ENCODE peak calls at places on chromosomes 16 and 17, in six cellular contexts. One of them, this sample, is unnamed.

GRCh38 chr16:2969545-2970521 is 685 bp downstream of the PAQR4 start:
- DNase-seq in gastrocnemius medialis: no peak
- DNase-seq in posterior cingulate gyrus: peak
- DNase-seq in nephron progenitor cell: peak
- DNase-seq in Right ventricle myocardium inferior: peak
- DNase-seq in GM18507: peak
- DNase-seq in this sample: peak

GRCh38 chr17:29357821-29358232 is 32.3 kb upstream of the TAOK1 start:
- DNase-seq in posterior cingulate gyrus: no peak
- DNase-seq in GM18507: no peak
- DNase-seq in gastrocnemius medialis: no peak
- DNase-seq in Right ventricle myocardium inferior: no peak
- DNase-seq in nephron progenitor cell: no peak
- DNase-seq in this sample: no peak

GRCh38 chr17:69067274-69068047 is 6.7 kb upstream of the ABCA9 start:
- DNase-seq in gastrocnemius medialis: no peak
- DNase-seq in posterior cingulate gyrus: no peak
- DNase-seq in Right ventricle myocardium inferior: no peak
- DNase-seq in GM18507: no peak
- DNase-seq in nephron progenitor cell: no peak
- DNase-seq in this sample: no peak

GRCh38 chr16:47695746-47696145 is 234.6 kb downstream of the PHKB start:
- DNase-seq in Right ventricle myocardium inferior: no peak
- DNase-seq in nephron progenitor cell: no peak
- DNase-seq in posterior cingulate gyrus: no peak
- DNase-seq in gastrocnemius medialis: no peak
- DNase-seq in GM18507: no peak
- DNase-seq in this sample: no peak

GRCh38 chr17:10177921-10178788 is 20.3 kb downstream of the GAS7 start:
- DNase-seq in gastrocnemius medialis: no peak
- DNase-seq in Right ventricle myocardium inferior: no peak
- DNase-seq in posterior cingulate gyrus: no peak
- DNase-seq in GM18507: no peak
- DNase-seq in nephron progenitor cell: no peak
- DNase-seq in this sample: no peak

GRCh38 chr17:42289863-42290165 is 1.5 kb downstream of the STAT5A start:
- DNase-seq in Right ventricle myocardium inferior: peak
- DNase-seq in gastrocnemius medialis: no peak
- DNase-seq in GM18507: no peak
- DNase-seq in nephron progenitor cell: no peak
- DNase-seq in posterior cingulate gyrus: no peak
- DNase-seq in this sample: no peak

GRCh38 chr16:46947900-46948547 is 25.4 kb downstream of the DNAJA2 start:
- DNase-seq in Right ventricle myocardium inferior: no peak
- DNase-seq in posterior cingulate gyrus: no peak
- DNase-seq in gastrocnemius medialis: no peak
- DNase-seq in GM18507: peak
- DNase-seq in nephron progenitor cell: peak
- DNase-seq in this sample: no peak

GRCh38 chr16:20114356-20114755 is 40.7 kb upstream of the GPR139 start:
- DNase-seq in Right ventricle myocardium inferior: no peak
- DNase-seq in nephron progenitor cell: no peak
- DNase-seq in GM18507: no peak
- DNase-seq in posterior cingulate gyrus: peak
- DNase-seq in gastrocnemius medialis: no peak
- DNase-seq in this sample: peak

GRCh38 chr16:63617990-63618763 is 1503.7 kb downstream of the CDH11 start:
- DNase-seq in posterior cingulate gyrus: no peak
- DNase-seq in Right ventricle myocardium inferior: no peak
- DNase-seq in gastrocnemius medialis: no peak
- DNase-seq in GM18507: no peak
- DNase-seq in nephron progenitor cell: no peak
- DNase-seq in this sample: no peak

GRCh38 chr16:88468289-88469129 is 15.4 kb downstream of the ZFPM1 start:
- DNase-seq in gastrocnemius medialis: no peak
- DNase-seq in posterior cingulate gyrus: no peak
- DNase-seq in Right ventricle myocardium inferior: no peak
- DNase-seq in GM18507: no peak
- DNase-seq in nephron progenitor cell: peak
- DNase-seq in this sample: peak

GRCh38 chr16:1662543-1662942 is 15.5 kb upstream of the JPT2 start:
- DNase-seq in gastrocnemius medialis: no peak
- DNase-seq in GM18507: no peak
- DNase-seq in posterior cingulate gyrus: no peak
- DNase-seq in nephron progenitor cell: no peak
- DNase-seq in Right ventricle myocardium inferior: no peak
- DNase-seq in this sample: no peak

GRCh38 chr17:142102-142661 is 4.8 kb downstream of the SCGB1C2 start:
- DNase-seq in Right ventricle myocardium inferior: peak
- DNase-seq in GM18507: no peak
- DNase-seq in posterior cingulate gyrus: no peak
- DNase-seq in gastrocnemius medialis: no peak
- DNase-seq in nephron progenitor cell: no peak
- DNase-seq in this sample: no peak

GRCh38 chr16:3536271-3536671 is 35.5 kb downstream of the CLUAP1 start:
- DNase-seq in nephron progenitor cell: no peak
- DNase-seq in Right ventricle myocardium inferior: no peak
- DNase-seq in posterior cingulate gyrus: no peak
- DNase-seq in gastrocnemius medialis: no peak
- DNase-seq in GM18507: no peak
- DNase-seq in this sample: no peak

GRCh38 chr16:79998143-79998542 is 397.6 kb upstream of the MAF start:
- DNase-seq in nephron progenitor cell: no peak
- DNase-seq in posterior cingulate gyrus: no peak
- DNase-seq in Right ventricle myocardium inferior: no peak
- DNase-seq in GM18507: no peak
- DNase-seq in gastrocnemius medialis: no peak
- DNase-seq in this sample: no peak

GRCh38 chr17:66570353-66571195 is 264.3 kb upstream of the CACNG5 start:
- DNase-seq in GM18507: no peak
- DNase-seq in posterior cingulate gyrus: no peak
- DNase-seq in Right ventricle myocardium inferior: no peak
- DNase-seq in gastrocnemius medialis: no peak
- DNase-seq in nephron progenitor cell: no peak
- DNase-seq in this sample: no peak

GRCh38 chr17:38889745-38890409 is 20.0 kb downstream of the LASP1 start:
- DNase-seq in Right ventricle myocardium inferior: no peak
- DNase-seq in gastrocnemius medialis: no peak
- DNase-seq in posterior cingulate gyrus: no peak
- DNase-seq in GM18507: no peak
- DNase-seq in nephron progenitor cell: no peak
- DNase-seq in this sample: no peak

GRCh38 chr17:44918006-44918405 is 2.7 kb upstream of the GFAP start:
- DNase-seq in posterior cingulate gyrus: no peak
- DNase-seq in gastrocnemius medialis: no peak
- DNase-seq in nephron progenitor cell: no peak
- DNase-seq in GM18507: no peak
- DNase-seq in Right ventricle myocardium inferior: no peak
- DNase-seq in this sample: no peak

GRCh38 chr17:46002311-46002972 is 3.4 kb downstream of the STH start:
- DNase-seq in gastrocnemius medialis: peak
- DNase-seq in posterior cingulate gyrus: no peak
- DNase-seq in GM18507: peak
- DNase-seq in Right ventricle myocardium inferior: peak
- DNase-seq in nephron progenitor cell: peak
- DNase-seq in this sample: peak

GRCh38 chr17:32995416-32995815 is 3.8 kb downstream of the SPACA3 start:
- DNase-seq in gastrocnemius medialis: no peak
- DNase-seq in Right ventricle myocardium inferior: no peak
- DNase-seq in GM18507: no peak
- DNase-seq in nephron progenitor cell: no peak
- DNase-seq in posterior cingulate gyrus: no peak
- DNase-seq in this sample: no peak

GRCh38 chr16:85446846-85447656 is 166.1 kb upstream of the GSE1 start:
- DNase-seq in Right ventricle myocardium inferior: no peak
- DNase-seq in GM18507: peak
- DNase-seq in gastrocnemius medialis: peak
- DNase-seq in posterior cingulate gyrus: no peak
- DNase-seq in nephron progenitor cell: no peak
- DNase-seq in this sample: no peak

GRCh38 chr17:43534909-43535308 is 11.2 kb downstream of the ETV4 start:
- DNase-seq in posterior cingulate gyrus: no peak
- DNase-seq in gastrocnemius medialis: no peak
- DNase-seq in Right ventricle myocardium inferior: no peak
- DNase-seq in nephron progenitor cell: no peak
- DNase-seq in GM18507: no peak
- DNase-seq in this sample: no peak

GRCh38 chr17:36460265-36460937 is 26.1 kb upstream of the ZNHIT3 start:
- DNase-seq in nephron progenitor cell: no peak
- DNase-seq in posterior cingulate gyrus: no peak
- DNase-seq in Right ventricle myocardium inferior: no peak
- DNase-seq in gastrocnemius medialis: no peak
- DNase-seq in GM18507: no peak
- DNase-seq in this sample: no peak

GRCh38 chr16:25269879-25270278 is 12.2 kb upstream of the ZKSCAN2 start:
- DNase-seq in Right ventricle myocardium inferior: no peak
- DNase-seq in gastrocnemius medialis: no peak
- DNase-seq in posterior cingulate gyrus: no peak
- DNase-seq in GM18507: no peak
- DNase-seq in nephron progenitor cell: no peak
- DNase-seq in this sample: no peak

GRCh38 chr17:61294777-61295176 is 104.9 kb upstream of the TBX2 start:
- DNase-seq in GM18507: no peak
- DNase-seq in Right ventricle myocardium inferior: no peak
- DNase-seq in nephron progenitor cell: no peak
- DNase-seq in gastrocnemius medialis: no peak
- DNase-seq in posterior cingulate gyrus: no peak
- DNase-seq in this sample: no peak

GRCh38 chr16:14418795-14419225 is 211.2 kb downstream of the PARN start:
- DNase-seq in GM18507: no peak
- DNase-seq in Right ventricle myocardium inferior: no peak
- DNase-seq in posterior cingulate gyrus: no peak
- DNase-seq in nephron progenitor cell: no peak
- DNase-seq in gastrocnemius medialis: peak
- DNase-seq in this sample: no peak